ENCODE peak calls at places on chromosomes 5 and 9, in four cellular contexts. O, R, L and W are unnamed samples.

GRCh38 chr5:95883185-95884020 is 60.9 kb upstream of the GLRX start:
- DNase-seq in O (no peak), R (no peak), L (no peak), W (no peak)

GRCh38 chr9:6383551-6384225 is 29.3 kb upstream of the UHRF2 start:
- DNase-seq in O (peak; percentile 78), R (no peak), L (no peak), W (no peak)

GRCh38 chr9:81661339-81661738 is 28.0 kb downstream of the TLE1 start:
- DNase-seq in O (no peak), R (no peak), L (no peak), W (no peak)

GRCh38 chr5:33346534-33346933 is 94.2 kb upstream of the TARS1 start:
- DNase-seq in O (no peak), R (no peak), L (no peak), W (no peak)

GRCh38 chr5:146647656-146648199 is 131.7 kb upstream of the GPR151 start:
- DNase-seq in O (no peak), R (peak; percentile 33), L (no peak), W (no peak)

GRCh38 chr9:94817291-94818195 is 91.0 kb downstream of the AOPEP start:
- DNase-seq in O (no peak), R (no peak), L (no peak), W (no peak)

GRCh38 chr5:150498971-150499370 is 9.0 kb upstream of the NDST1 start:
- DNase-seq in O (no peak), R (no peak), L (no peak), W (no peak)

GRCh38 chr5:71695069-71695468 is 24.0 kb upstream of the CARTPT start:
- DNase-seq in O (no peak), R (no peak), L (no peak), W (no peak)

GRCh38 chr9:135609366-135609955 is 29.9 kb downstream of the GLT6D1 start:
- DNase-seq in O (no peak), R (no peak), L (no peak), W (no peak)

GRCh38 chr9:121737481-121737931 is 86.1 kb downstream of the DAB2IP start:
- DNase-seq in O (no peak), R (no peak), L (no peak), W (no peak)

GRCh38 chr9:121661328-121661727 is 9.9 kb downstream of the DAB2IP start:
- DNase-seq in O (no peak), R (no peak), L (no peak), W (no peak)

GRCh38 chr5:136242611-136243010 is 49.6 kb upstream of the SMIM32 start:
- DNase-seq in O (no peak), R (no peak), L (no peak), W (no peak)

GRCh38 chr5:135053278-135053677 is 19.2 kb upstream of the PITX1 start:
- DNase-seq in O (no peak), R (no peak), L (no peak), W (no peak)

GRCh38 chr9:12726795-12727194 is 33.6 kb downstream of the TYRP1 start:
- DNase-seq in O (no peak), R (no peak), L (no peak), W (no peak)

GRCh38 chr5:142057697-142058056 is 44.9 kb upstream of the GNPDA1 start:
- DNase-seq in O (no peak), R (no peak), L (no peak), W (no peak)

GRCh38 chr5:180303226-180304015 is 11.5 kb upstream of the MAPK9 start:
- DNase-seq in O (no peak), R (no peak), L (no peak), W (no peak)

GRCh38 chr5:19018822-19019221 is 969.2 kb downstream of the CDH18 start:
- DNase-seq in O (no peak), R (peak; percentile 14), L (no peak), W (no peak)

GRCh38 chr9:84339951-84340350 is 607 bp downstream of the SLC28A3 start:
- DNase-seq in O (no peak), R (peak; percentile 65), L (no peak), W (no peak)

GRCh38 chr5:89313804-89314588 is 431.0 kb upstream of the MEF2C start:
- DNase-seq in O (peak; percentile 96), R (peak; percentile 14), L (no peak), W (no peak)

GRCh38 chr9:6123402-6123801 is 92.2 kb upstream of the IL33 start:
- DNase-seq in O (no peak), R (no peak), L (no peak), W (no peak)

GRCh38 chr9:13078164-13078563 is 201.3 kb downstream of the MPDZ start:
- DNase-seq in O (no peak), R (no peak), L (no peak), W (no peak)

GRCh38 chr5:61071565-61071964 is 90.7 kb downstream of the SMIM15 start:
- DNase-seq in O (no peak), R (peak; percentile 89), L (no peak), W (no peak)

GRCh38 chr5:94759022-94759421 is 140.6 kb downstream of the SLF1 start:
- DNase-seq in O (no peak), R (no peak), L (no peak), W (no peak)

GRCh38 chr5:95712347-95712958 is 18.7 kb upstream of the RHOBTB3 start:
- DNase-seq in O (peak; percentile 90), R (peak; percentile 99), L (no peak), W (no peak)

GRCh38 chr9:81801190-81801589 is 111.8 kb upstream of the TLE1 start:
- DNase-seq in O (peak; percentile 51), R (no peak), L (no peak), W (no peak)

GRCh38 chr9:133889498-133890301 is 102.4 kb downstream of the VAV2 start:
- DNase-seq in O (peak; percentile 20), R (no peak), L (no peak), W (no peak)

DNA sequence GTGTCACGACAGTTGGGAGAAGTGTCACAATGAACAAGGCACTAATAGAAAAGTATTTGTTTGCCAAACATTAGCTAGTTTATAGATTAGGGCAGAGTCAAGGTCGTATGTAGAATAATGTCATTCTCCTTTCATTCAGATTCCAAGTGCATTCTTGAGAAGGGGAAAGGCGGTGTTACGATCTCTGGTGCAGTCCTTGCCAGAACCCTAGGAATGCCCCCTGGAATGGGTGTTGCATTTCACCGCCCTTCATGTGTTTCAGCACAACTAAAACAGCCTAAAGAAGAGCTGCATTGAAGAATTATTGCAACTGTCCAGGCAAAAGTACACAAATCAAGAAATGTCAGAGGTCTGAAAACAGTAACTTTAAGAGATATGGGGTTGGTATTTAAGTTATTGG is 721.0 kb upstream of the WWC1 start:
- DNase-seq in O (no peak), R (peak; percentile 79), L (no peak), W (peak; percentile 39)
- H4K5ac ChIP-seq in O (no peak overlapping the region), R (no peak overlapping the region), L (no peak overlapping the region), W (no peak overlapping the region)

DNA sequence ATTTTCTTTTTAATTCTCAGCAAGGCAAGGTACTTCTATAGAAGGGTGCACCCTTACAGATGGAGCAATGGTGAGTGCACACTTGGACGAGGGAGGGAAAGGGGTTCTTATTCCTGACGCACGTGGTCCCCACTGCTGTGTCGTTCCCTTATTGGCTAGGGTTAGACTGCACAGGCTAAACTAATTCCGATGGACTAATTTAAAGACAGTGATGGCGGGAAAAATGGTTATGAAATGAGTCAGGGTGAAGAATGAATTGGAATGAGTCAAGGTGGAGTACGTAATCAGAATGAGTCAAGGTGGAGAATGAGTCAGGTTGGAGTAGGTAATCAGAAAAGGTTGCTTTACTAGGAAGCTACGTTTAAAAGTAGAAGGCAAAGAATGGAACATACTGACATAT is 2.0 kb upstream of the HMGCS1 start:
- DNase-seq in O (peak; percentile 57), R (peak; percentile 18), L (no peak), W (no peak)
- H2BK5ac ChIP-seq in O (no peak overlapping the region), R (peak overlapping the region; percentile 25), L (peak overlapping the region; percentile 3), W (no peak overlapping the region)

GRCh38 chr5:103895738-103896137 is 333.1 kb upstream of the NUDT12 start:
- DNase-seq in O (no peak), R (no peak), L (no peak), W (no peak)
- H4K5ac ChIP-seq in O (no peak overlapping the region), R (no peak overlapping the region), L (no peak overlapping the region), W (no peak overlapping the region)

GRCh38 chr5:75046366-75047142 is 5.8 kb downstream of the GCNT4 start:
- DNase-seq in O (no peak), R (no peak), L (no peak), W (no peak)

GRCh38 chr5:75047356-75047755 is 5.0 kb downstream of the GCNT4 start:
- DNase-seq in O (no peak), R (no peak), L (no peak), W (no peak)

GRCh38 chr5:75049581-75050274 is 2.6 kb downstream of the GCNT4 start:
- DNase-seq in O (peak; percentile 62), R (peak; percentile 93), L (peak; percentile 56), W (peak; percentile 85)

GRCh38 chr5:75050415-75050814 is 1.9 kb downstream of the GCNT4 start:
- DNase-seq in O (no peak), R (peak; percentile 89), L (no peak), W (peak; percentile 77)

DNA sequence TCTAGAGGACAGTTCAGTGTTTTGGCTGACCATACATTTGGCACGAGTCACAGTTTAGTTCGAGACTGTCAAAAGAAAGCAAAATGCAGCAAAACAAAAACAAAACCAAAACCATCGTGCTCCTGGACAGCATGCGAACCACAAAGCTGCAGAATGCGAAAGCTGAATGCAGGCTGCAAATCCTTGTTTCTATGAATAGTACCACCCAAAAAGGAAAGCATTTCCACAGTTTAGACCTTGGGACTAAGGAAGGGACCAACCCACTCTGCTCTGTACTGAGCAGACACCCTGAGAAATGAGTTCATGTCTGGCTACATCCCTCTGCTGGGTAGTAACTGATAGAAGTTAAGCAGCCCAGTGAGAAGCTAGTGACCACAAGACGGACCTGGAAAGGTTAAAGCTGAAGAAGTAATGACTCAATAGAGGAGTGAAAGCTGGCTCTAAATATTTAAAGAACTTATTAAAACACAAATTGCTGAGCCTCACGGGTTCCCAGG is 3.9 kb downstream of the GCNT4 start:
- DNase-seq in O (peak; percentile 37), R (no peak), L (no peak), W (no peak)
- H2BK5ac ChIP-seq in O (peak overlapping the region; percentile 10), R (no peak overlapping the region), L (no peak overlapping the region), W (no peak overlapping the region)

GRCh38 chr9:115524467-115525059 is 406.6 kb upstream of the TNC start:
- DNase-seq in O (peak; percentile 77), R (peak; percentile 85), L (no peak), W (no peak)
- H4K5ac ChIP-seq in O (peak overlapping the region; percentile 89), R (no peak overlapping the region), L (no peak overlapping the region), W (no peak overlapping the region)

DNA sequence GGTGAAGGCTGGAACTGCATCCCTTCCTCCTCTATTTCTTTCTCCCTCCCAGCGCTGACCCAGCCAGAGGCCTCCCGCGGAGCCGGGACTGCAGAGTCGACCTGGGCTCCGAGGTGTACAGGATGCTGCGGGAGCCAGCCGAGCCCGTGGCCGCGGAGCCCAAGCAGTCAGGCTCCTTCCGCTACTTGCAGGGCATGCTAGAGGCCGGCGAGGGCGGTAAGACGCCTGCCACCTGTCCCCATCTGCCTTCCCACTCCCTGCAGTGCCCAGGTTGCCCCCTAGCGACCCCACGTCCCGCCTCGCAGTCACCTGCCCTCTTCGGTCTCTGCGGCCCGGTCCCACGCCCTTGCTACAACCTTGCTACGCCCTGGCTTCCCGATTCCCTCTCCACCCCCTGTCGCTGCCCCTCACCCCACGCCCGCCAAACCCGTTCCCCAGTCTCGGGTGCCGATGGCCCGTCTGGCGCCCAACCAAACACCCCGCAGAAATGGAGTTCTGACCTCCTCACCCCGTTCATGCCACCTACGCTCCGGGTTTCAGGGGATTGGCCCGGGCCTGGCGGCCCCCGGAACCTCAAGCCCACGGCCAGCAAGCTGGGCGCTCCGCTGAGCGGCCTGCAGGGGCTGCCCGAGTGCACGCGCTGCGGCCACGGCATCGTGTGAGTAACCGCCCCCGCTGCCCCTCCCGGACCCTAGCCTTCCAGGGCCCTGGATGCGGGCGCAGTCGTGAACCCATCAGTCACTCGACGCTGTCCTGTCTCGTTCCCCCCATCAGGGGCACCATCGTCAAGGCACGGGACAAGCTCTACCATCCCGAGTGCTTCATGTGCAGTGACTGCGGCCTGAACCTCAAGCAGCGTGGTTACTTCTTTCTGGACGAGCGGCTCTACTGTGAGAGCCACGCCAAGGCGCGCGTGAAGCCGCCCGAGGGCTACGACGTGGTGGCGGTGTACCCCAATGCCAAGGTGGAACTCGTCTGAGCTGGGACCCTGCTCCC is 14.1 kb downstream of the PDLIM4 start:
- DNase-seq in O (no peak), R (no peak), L (no peak), W (peak; percentile 67)
- H2BK5ac ChIP-seq in O (no peak overlapping the region), R (no peak overlapping the region), L (no peak overlapping the region), W (no peak overlapping the region)